ENCODE peak calls at places on chromosomes 1 and 21, in four cellular contexts. R, V, M and W are unnamed samples.

GRCh38 chr1:94633051-94633450 is 91.5 kb upstream of the F3 start:
- DNase-seq in V (peak), M (no peak), R (no peak), W (no peak)

GRCh38 chr21:38806153-38806941 is 618 bp downstream of the ETS2 start:
- DNase-seq in M (peak), R (no peak), V (no peak), W (peak)

GRCh38 chr1:116254776-116255175 is 118.3 kb upstream of the ATP1A1 start:
- DNase-seq in V (no peak), R (no peak), M (no peak), W (no peak)

GRCh38 chr1:209387969-209388329 is 195.6 kb upstream of the CAMK1G start:
- DNase-seq in V (peak), M (no peak), R (no peak), W (no peak)

GRCh38 chr1:230902349-230902923 is 34.1 kb upstream of the C1orf198 start:
- DNase-seq in M (no peak), V (no peak), R (no peak), W (no peak)

GRCh38 chr1:243501002-243501401 is 245.2 kb downstream of the SDCCAG8 start:
- DNase-seq in R (no peak), M (no peak), V (peak), W (no peak)

GRCh38 chr1:94677087-94677486 is 135.5 kb upstream of the F3 start:
- DNase-seq in M (no peak), V (no peak), R (no peak), W (no peak)

GRCh38 chr1:3164671-3165070 is 95.7 kb downstream of the PRDM16 start:
- DNase-seq in M (no peak), R (no peak), V (no peak), W (no peak)

GRCh38 chr1:235078927-235079381 is 49.7 kb downstream of the TOMM20 start:
- DNase-seq in M (no peak), R (peak), V (peak), W (no peak)
- H3K4me2 ChIP-seq in M (no peak), R (no peak), V (no peak), W (no peak)

GRCh38 chr1:31691951-31692350 is 11.9 kb downstream of the COL16A1 start:
- DNase-seq in V (no peak), R (no peak), M (no peak), W (no peak)

GRCh38 chr1:31689821-31690220 is 14.0 kb downstream of the COL16A1 start:
- DNase-seq in R (peak), V (peak), M (no peak), W (no peak)

GRCh38 chr1:31689394-31689793 is 14.4 kb downstream of the COL16A1 start:
- DNase-seq in M (no peak), V (no peak), R (no peak), W (no peak)

GRCh38 chr1:31691446-31691845 is 12.4 kb downstream of the COL16A1 start:
- DNase-seq in R (no peak), M (no peak), V (no peak), W (no peak)

GRCh38 chr1:31690921-31691320 is 12.9 kb downstream of the COL16A1 start:
- DNase-seq in M (no peak), V (no peak), R (no peak), W (no peak)
- H3K14ac ChIP-seq in M (no peak), V (peak), R (no peak), W (no peak)

DNA sequence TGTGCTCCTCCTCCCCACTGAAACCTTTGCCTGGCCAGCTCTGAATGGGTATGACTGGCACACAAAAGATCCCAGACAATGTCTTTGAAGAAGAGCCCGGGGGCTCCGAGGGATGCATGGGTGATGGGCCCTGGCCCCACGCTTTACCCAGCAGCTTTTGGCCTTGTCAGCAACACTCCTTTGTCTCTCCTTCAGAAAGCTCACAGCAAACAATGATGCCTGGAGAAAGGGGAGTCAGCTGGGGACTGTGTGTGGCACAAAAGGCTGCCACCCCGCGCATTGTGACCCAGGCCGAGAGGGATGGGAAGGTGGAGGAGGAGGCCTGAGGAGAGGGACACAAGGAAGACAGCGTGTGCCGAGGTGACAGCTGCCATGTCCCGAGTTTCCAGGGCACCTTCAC is 45.9 kb downstream of the PLXNA2 start:
- DNase-seq in V (no peak), R (no peak), M (no peak), W (peak)
- H3K18ac ChIP-seq in V (no peak), R (no peak), M (no peak), W (no peak)

DNA sequence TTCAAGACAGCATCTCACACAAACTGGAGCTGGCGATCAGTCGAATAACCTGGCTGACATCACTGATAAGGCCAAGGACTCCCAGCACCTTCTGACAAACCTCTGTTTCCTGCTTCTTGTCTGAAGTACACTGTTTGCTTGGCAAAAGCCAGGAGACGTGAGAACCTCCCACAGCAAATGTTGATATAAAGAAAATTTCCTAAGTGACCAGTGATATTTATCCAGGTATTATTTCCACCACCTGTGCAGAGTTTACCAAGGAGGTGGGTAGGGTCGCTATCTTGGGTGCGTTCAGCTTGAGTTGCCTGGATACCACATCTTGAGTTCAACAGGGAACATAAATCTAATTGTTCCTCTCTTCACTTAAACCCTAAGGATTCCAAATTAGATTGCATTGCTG is 72.9 kb downstream of the SETD4 start:
- DNase-seq in M (no peak), V (no peak), R (no peak), W (no peak)
- H3K4me2 ChIP-seq in M (no peak), V (no peak), R (no peak), W (no peak)

GRCh38 chr1:28740118-28740517 is 3.4 kb downstream of the YTHDF2 start:
- DNase-seq in M (no peak), R (no peak), V (no peak), W (no peak)

GRCh38 chr1:28735961-28736449 is 735 bp upstream of the YTHDF2 start:
- DNase-seq in R (no peak), M (no peak), V (no peak), W (no peak)

GRCh38 chr1:28737245-28738137 is 751 bp downstream of the YTHDF2 start:
- DNase-seq in R (peak), M (peak), V (peak), W (peak)

DNA sequence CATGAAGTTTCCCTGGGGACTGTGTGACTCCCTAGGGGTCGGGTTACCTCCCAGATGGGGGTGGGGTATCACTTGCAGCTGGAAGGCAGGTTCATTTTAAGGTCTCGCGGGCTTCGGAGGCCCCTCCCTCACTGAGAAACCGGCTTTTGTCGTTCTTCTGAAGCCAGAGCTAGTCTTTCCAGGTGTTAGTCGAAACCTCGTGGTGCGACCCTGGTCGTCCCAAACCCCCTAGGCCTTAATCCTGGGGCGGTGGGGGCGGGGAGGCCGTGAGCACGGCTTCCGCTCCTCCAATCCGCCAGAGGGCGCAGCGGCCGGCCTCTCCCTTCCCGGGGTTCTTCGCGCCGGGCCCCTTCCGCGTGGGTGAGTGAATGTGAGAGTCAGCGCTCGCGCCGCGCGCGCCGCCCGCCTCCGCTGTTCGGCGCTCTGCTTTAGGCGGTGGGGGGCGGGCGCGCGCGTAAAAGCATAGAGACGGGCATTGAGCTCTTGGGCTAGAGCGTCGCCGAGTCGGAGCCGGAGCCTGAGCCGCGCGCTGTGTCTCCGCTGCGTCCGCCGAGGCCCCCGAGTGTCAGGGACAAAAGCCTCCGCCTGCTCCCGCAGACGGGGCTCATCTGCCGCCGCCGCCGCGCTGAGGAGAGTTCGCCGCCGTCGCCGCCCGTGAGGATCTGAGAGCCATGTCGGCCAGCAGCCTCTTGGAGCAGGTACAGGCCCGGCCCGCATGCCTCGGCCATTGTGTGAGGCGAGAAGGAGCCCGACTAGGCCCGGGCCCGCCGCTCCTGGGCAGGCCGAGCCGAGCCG is at the start of gene YTHDF2:
- DNase-seq in M (peak), R (peak), V (peak), W (peak)
- H3K14ac ChIP-seq in M (no peak), R (no peak), V (peak), W (peak)

GRCh38 chr21:29854795-29855194 is 85.0 kb downstream of the GRIK1 start:
- DNase-seq in M (no peak), V (no peak), R (no peak), W (no peak)
- H3K18ac ChIP-seq in M (no peak), V (no peak), R (no peak), W (no peak)

DNA sequence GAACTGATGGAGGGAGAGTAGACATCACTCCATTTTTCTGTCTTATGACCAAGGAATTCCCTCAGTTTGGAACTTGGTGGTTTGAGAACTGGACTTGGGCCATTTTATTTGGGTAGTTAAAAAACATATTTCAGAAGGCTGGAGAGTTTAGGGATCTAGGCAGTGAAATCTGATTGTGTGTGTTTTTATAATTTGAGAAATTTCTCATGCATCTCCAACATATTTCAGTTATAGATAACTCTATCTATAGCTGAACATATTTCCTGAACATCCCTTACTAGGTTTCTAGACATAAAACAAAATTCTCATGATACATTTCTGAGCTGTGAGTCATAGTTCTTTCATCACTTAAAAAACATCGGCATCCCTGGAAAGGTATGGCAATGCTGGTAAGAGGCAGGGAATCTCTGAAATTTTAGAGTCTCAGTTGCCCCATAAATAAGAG is 102.7 kb downstream of the FASLG start:
- DNase-seq in M (no peak), V (peak), R (no peak), W (no peak)
- H3K4me2 ChIP-seq in M (no peak), V (no peak), R (no peak), W (no peak)

GRCh38 chr1:156927215-156928042 is 7.0 kb downstream of the LRRC71 start:
- DNase-seq in V (peak), R (peak), M (peak), W (peak)
- H3K14ac ChIP-seq in V (no peak), R (no peak), M (no peak), W (peak)

GRCh38 chr21:17537299-17537698 is 24.5 kb downstream of the CXADR start:
- DNase-seq in R (peak), V (no peak), M (no peak), W (no peak)

GRCh38 chr21:17539323-17539722 is 26.5 kb downstream of the CXADR start:
- DNase-seq in M (no peak), R (no peak), V (no peak), W (no peak)

GRCh38 chr21:17540530-17540929 is 27.7 kb downstream of the CXADR start:
- DNase-seq in R (no peak), V (no peak), M (no peak), W (no peak)

GRCh38 chr21:17539743-17540341 is 27.0 kb downstream of the CXADR start:
- DNase-seq in M (no peak), V (no peak), R (no peak), W (no peak)

GRCh38 chr21:17538576-17538975 is 25.7 kb downstream of the CXADR start:
- DNase-seq in V (no peak), M (no peak), R (no peak), W (no peak)
- H3K18ac ChIP-seq in V (no peak), M (no peak), R (no peak), W (no peak)